ENCODE peak calls at places on chromosomes 7 and 10, in seven cellular contexts. B is activated T-cell treated with anti-CD3 and anti-CD28 coated beads for 24 hours; Z is stimulated activated CD4-positive, alpha-beta T cell treated with anti-CD3 and anti-CD28 coated beads, Interleukin-12 subunit alpha, Interleukin-12 subunit beta, amount 100 ng/mL, for 48 hours; X is ureter; A is Daoy; L is mucosa of descending colon; Y is ACHN. D is an unnamed sample.

GRCh38 chr7:94003446-94004023 is 620 bp downstream of the BET1 start:
- DNase-seq in A (peak; percentile 8), L (peak; percentile 18), X (no peak), Z (no peak), B (no peak), Y (peak; percentile 48), D (no peak)

GRCh38 chr10:16639457-16639856 is 117.8 kb upstream of the C1QL3 start:
- DNase-seq in Z (no peak), B (no peak), X (no peak), L (no peak), A (no peak), Y (no peak), D (no peak)

GRCh38 chr10:114642729-114643128 is 15.3 kb downstream of the ABLIM1 start:
- DNase-seq in X (no peak), Y (no peak), B (no peak), L (no peak), Z (no peak), A (no peak), D (no peak)

GRCh38 chr7:130667593-130668257 is 823 bp downstream of the COPG2 start:
- DNase-seq in Z (no peak), X (peak; percentile 47), B (no peak), L (no peak), Y (peak; percentile 17), A (peak; percentile 29), D (no peak)

GRCh38 chr7:99953649-99954048 is 22.2 kb downstream of the AZGP1 start:
- DNase-seq in X (no peak), B (no peak), Y (no peak), A (no peak), L (no peak), Z (no peak), D (no peak)

GRCh38 chr10:8453587-8453986 is 399.1 kb downstream of the GATA3 start:
- DNase-seq in X (no peak), L (no peak), B (no peak), A (peak; percentile 52), Y (no peak), Z (no peak), D (no peak)

GRCh38 chr10:75208177-75208576 is 2.4 kb upstream of the VDAC2 start:
- DNase-seq in B (no peak), Z (no peak), L (no peak), Y (no peak), X (no peak), A (no peak), D (no peak)

GRCh38 chr7:42254217-42254616 is 17.2 kb upstream of the GLI3 start:
- DNase-seq in Z (no peak), Y (no peak), B (no peak), X (no peak), A (no peak), L (no peak), D (no peak)

GRCh38 chr10:20485554-20485953 is 411.6 kb downstream of the NEBL start:
- DNase-seq in A (no peak), X (no peak), L (no peak), Z (no peak), Y (no peak), B (no peak), D (no peak)

GRCh38 chr7:18087687-18088078 is 60.0 kb upstream of the PRPS1L1 start:
- DNase-seq in Z (no peak), Y (no peak), B (no peak), A (peak; percentile 14), X (no peak), L (no peak), D (no peak)

GRCh38 chr7:151891753-151892152 is 14.8 kb upstream of the PRKAG2 start:
- DNase-seq in Z (no peak), B (no peak), A (no peak), X (no peak), Y (no peak), L (no peak), D (no peak)

GRCh38 chr10:50576995-50577394 is 46.8 kb downstream of the SGMS1 start:
- DNase-seq in X (no peak), Z (no peak), A (no peak), L (no peak), Y (no peak), B (no peak), D (no peak)

GRCh38 chr7:95558866-95559265 is 37.5 kb downstream of the PDK4 start:
- DNase-seq in B (no peak), L (no peak), Y (no peak), X (no peak), A (no peak), Z (no peak), D (no peak)

GRCh38 chr10:91694170-91694794 is 61.4 kb upstream of the PPP1R3C start:
- DNase-seq in B (no peak), Y (peak; percentile 68), A (peak; percentile 30), Z (no peak), L (peak; percentile 51), X (no peak), D (no peak)

GRCh38 chr10:121668336-121669009 is 70.2 kb upstream of the FGFR2 start:
- DNase-seq in B (no peak), L (peak; percentile 26), X (peak; percentile 83), A (peak; percentile 43), Y (no peak), Z (no peak), D (no peak)

GRCh38 chr7:82481499-82482097 is 38.0 kb upstream of the CACNA2D1 start:
- DNase-seq in A (no peak), Z (no peak), B (no peak), X (no peak), L (no peak), Y (peak; percentile 45), D (no peak)